ENCODE peak calls at places on chromosomes 3 and 15, in six cellular contexts. W, H, P, T, L and S are unnamed samples. For H3K4me1, the result is how much of the 10 kb centered on the place peaks cover.

GRCh38 chr3:146189519-146190173 is 28.7 kb upstream of the PLOD2 start:
- DNase-seq in W (no peak), H (peak), P (no peak), T (peak), L (peak), S (no peak)

GRCh38 chr15:48858401-48858800 is 19.5 kb upstream of the EID1 start:
- DNase-seq in W (no peak), H (no peak), P (no peak), T (no peak), L (no peak), S (no peak)

GRCh38 chr15:47437492-47437891 is 279.8 kb upstream of the SEMA6D start:
- DNase-seq in W (no peak), H (no peak), P (no peak), T (no peak), L (no peak), S (no peak)

GRCh38 chr15:78726870-78727551 is 84.3 kb downstream of the ADAMTS7 start:
- DNase-seq in W (peak), H (peak), P (no peak), T (no peak), L (peak), S (no peak)

GRCh38 chr15:71686221-71687050 is 123.9 kb upstream of the NR2E3 start:
- DNase-seq in W (no peak), H (no peak), P (no peak), T (no peak), L (no peak), S (no peak)

GRCh38 chr15:82572311-82572710 is 32.1 kb upstream of the RPS17 start:
- DNase-seq in W (no peak), H (no peak), P (no peak), T (no peak), L (peak), S (no peak)

GRCh38 chr3:194640829-194641228 is 7.6 kb upstream of the TMEM44 start:
- DNase-seq in W (no peak), H (no peak), P (no peak), T (peak), L (no peak), S (no peak)

GRCh38 chr3:58776231-58776630 is 109.7 kb upstream of the FAM3D start:
- DNase-seq in W (no peak), H (no peak), P (no peak), T (no peak), L (no peak), S (no peak)

GRCh38 chr3:132972333-132972732 is 65.9 kb upstream of the TMEM108 start:
- DNase-seq in W (no peak), H (no peak), P (no peak), T (no peak), L (no peak), S (no peak)

GRCh38 chr3:108489776-108490175 is 20.6 kb downstream of the MYH15 start:
- DNase-seq in W (no peak), H (peak), P (no peak), T (peak), L (peak), S (no peak)

GRCh38 chr15:75089781-75090734 is 66.7 kb downstream of the PPCDC start:
- DNase-seq in W (no peak), H (no peak), P (no peak), T (peak), L (peak), S (no peak)

GRCh38 chr3:28951773-28952556 is 328.9 kb upstream of the RBMS3 start:
- DNase-seq in W (no peak), H (no peak), P (no peak), T (no peak), L (no peak), S (no peak)

GRCh38 chr15:31528846-31529245 is 202.2 kb downstream of the KLF13 start:
- DNase-seq in W (no peak), H (no peak), P (no peak), T (no peak), L (no peak), S (no peak)

GRCh38 chr3:64443553-64444331 is 218.5 kb upstream of the PRICKLE2 start:
- DNase-seq in W (no peak), H (no peak), P (no peak), T (no peak), L (no peak), S (peak)

GRCh38 chr15:78306176-78306774 is 6.9 kb upstream of the SKIC8 start:
- DNase-seq in W (no peak), H (no peak), P (no peak), T (no peak), L (peak), S (no peak)

GRCh38 chr3:33006571-33007286 is 55.3 kb downstream of the CCR4 start:
- DNase-seq in W (no peak), H (no peak), P (no peak), T (no peak), L (no peak), S (no peak)

GRCh38 chr3:4666078-4666477 is 172.9 kb downstream of the ITPR1 start:
- DNase-seq in W (no peak), H (no peak), P (no peak), T (no peak), L (no peak), S (no peak)

DNA sequence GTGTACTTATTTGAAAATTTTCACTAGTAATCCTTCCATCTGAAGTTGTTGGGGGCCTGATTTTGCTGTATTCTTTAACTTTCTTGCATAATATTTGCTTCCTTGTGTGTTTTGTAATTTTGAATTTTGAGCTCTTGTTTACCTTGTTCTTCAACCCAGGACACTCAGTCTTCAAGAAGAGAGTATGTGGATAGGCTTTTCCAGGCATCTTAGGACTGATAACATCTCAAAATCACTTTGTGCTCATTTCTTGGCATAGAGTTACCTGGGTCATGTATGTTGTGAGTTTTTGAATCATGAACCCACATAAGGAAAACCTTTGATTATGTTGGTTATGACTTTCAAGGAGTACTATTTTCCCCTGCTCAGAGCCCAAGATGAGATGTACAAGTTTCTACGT is 13.4 kb downstream of the BTD start:
- DNase-seq in W (no peak), H (no peak), P (no peak), T (no peak), L (no peak), S (no peak)
- H3K27ac ChIP-seq in W (no peak), H (no peak), P (no peak), T (no peak), L (no peak), S (no peak)

DNA sequence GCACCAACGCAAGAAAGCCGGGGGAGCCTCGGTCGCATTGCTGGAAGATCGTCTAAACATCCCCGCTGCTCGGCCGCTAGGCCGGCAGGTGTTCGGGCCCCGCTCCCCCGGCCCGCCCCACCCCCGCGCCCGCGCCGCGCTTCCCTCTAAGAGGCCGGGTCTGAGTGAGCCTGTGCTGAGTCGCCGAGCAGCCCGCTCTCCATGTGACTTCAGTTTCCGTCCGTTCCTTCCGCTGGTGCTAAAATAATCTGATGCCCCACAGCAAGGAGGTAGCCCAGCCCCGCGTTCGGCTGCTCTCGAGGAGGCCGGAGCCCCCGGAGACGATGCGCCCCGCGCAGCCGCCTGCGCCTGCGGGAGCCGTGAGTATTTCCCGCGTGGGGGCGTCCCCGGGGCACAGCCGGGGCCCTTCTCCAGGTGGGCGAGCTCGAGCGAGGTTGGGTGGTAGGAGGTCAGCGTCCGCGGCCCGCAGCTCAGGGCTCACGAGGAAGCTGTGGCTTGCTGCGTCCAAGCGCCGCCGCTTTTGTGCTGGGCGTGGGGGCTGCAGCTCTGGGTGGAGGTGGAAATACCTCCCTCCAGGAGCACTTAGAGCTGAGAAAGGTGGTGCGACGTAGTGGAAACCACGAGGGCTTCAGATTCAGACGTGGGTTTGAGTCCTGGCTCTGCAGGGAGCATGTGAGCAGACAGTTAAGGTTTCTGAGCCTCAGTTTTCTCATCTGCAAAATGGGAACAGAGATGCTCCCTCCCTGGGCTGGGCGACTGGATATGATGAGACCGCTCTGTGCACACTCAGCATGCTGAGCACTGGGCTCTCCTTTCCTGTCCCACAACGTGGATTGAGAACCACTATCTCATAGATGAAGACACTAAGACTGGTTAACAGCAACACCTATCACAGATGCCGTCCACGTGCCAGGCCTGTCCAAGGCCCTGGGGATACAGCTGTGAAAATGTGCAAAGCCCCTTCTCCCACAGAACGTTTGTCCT is at the start of gene NRROS:
- DNase-seq in W (peak), H (no peak), P (peak), T (peak), L (peak), S (peak)
- H3K4me1 ChIP-seq in W (under half), H (under half), P (under half), T (under half), L (under half), S (under half)

GRCh38 chr15:35546581-35547381 is 816 bp upstream of the DPH6 start:
- DNase-seq in W (no peak), H (no peak), P (no peak), T (no peak), L (peak), S (no peak)

GRCh38 chr15:35548435-35548834 is 2.5 kb upstream of the DPH6 start:
- DNase-seq in W (no peak), H (no peak), P (no peak), T (no peak), L (no peak), S (no peak)

GRCh38 chr15:35547775-35548364 is 1.9 kb upstream of the DPH6 start:
- DNase-seq in W (no peak), H (no peak), P (no peak), T (no peak), L (no peak), S (no peak)

GRCh38 chr15:35545316-35545824 is 595 bp downstream of the DPH6 start:
- DNase-seq in W (peak), H (peak), P (no peak), T (peak), L (peak), S (no peak)

DNA sequence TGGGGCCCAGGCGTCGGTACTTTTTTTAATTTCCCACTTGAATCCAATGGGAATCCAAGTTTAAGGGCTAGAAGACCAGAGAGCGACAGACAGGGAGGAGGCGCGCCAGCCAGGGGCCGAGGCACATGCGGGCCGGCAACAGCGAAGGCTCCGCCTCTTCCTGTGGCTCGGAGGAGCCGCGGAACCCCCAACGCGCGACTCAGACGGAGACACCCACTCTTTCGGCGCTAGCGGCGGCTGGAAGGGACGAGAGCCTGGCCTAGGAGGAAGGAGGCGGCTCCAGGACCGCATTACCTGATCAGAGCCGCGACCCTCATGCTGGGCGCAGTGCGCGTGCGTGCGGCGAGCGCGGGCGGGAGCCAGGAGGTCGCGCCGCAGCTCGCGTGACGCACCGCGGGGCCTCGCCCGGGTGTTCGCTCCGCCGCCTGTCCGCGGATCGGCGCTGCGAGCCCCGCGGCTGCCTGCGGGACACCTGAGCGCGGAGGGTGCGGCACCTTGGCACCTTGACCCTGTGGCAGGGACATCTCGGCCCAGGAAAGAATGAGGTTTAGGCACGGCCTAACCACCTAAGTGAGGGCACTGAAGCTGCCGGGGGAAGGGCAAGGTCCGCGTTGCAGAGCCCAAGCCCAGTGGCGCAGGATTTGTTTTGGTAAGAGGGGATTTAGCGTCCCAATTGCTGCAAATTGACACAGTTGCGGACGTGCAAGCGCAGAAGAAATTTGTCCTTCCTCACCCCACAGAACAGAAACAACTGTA is at the start of gene DPH6:
- DNase-seq in W (peak), H (peak), P (peak), T (peak), L (peak), S (peak)
- TF ChIP-seq POLR2A in W (no peak), H (peak), P (peak), T (peak), L (peak), S (peak)

GRCh38 chr15:68795298-68795848 is 25.3 kb downstream of the ANP32A start:
- DNase-seq in W (peak), H (no peak), P (peak), T (peak), L (peak), S (peak)
- H3K27ac ChIP-seq in W (peak), H (no peak), P (peak), T (peak), L (no peak), S (peak)

GRCh38 chr3:14428087-14429067 is 26.0 kb downstream of the SLC6A6 start:
- DNase-seq in W (no peak), H (no peak), P (no peak), T (no peak), L (peak), S (no peak)
- H3K4me1 ChIP-seq in W (half or more), H (half or more), P (under half), T (under half), L (half or more), S (under half)

GRCh38 chr3:17743660-17743995 is 1.2 kb upstream of the TBC1D5 start:
- DNase-seq in W (no peak), H (no peak), P (no peak), T (no peak), L (no peak), S (no peak)

GRCh38 chr3:17741621-17742091 is 775 bp downstream of the TBC1D5 start:
- DNase-seq in W (no peak), H (no peak), P (no peak), T (no peak), L (peak), S (no peak)

GRCh38 chr3:17742092-17742836 is at the start of gene TBC1D5:
- DNase-seq in W (peak), H (peak), P (peak), T (peak), L (peak), S (peak)

GRCh38 chr3:17744693-17745092 is 2.3 kb upstream of the TBC1D5 start:
- DNase-seq in W (no peak), H (no peak), P (no peak), T (no peak), L (no peak), S (no peak)

DNA sequence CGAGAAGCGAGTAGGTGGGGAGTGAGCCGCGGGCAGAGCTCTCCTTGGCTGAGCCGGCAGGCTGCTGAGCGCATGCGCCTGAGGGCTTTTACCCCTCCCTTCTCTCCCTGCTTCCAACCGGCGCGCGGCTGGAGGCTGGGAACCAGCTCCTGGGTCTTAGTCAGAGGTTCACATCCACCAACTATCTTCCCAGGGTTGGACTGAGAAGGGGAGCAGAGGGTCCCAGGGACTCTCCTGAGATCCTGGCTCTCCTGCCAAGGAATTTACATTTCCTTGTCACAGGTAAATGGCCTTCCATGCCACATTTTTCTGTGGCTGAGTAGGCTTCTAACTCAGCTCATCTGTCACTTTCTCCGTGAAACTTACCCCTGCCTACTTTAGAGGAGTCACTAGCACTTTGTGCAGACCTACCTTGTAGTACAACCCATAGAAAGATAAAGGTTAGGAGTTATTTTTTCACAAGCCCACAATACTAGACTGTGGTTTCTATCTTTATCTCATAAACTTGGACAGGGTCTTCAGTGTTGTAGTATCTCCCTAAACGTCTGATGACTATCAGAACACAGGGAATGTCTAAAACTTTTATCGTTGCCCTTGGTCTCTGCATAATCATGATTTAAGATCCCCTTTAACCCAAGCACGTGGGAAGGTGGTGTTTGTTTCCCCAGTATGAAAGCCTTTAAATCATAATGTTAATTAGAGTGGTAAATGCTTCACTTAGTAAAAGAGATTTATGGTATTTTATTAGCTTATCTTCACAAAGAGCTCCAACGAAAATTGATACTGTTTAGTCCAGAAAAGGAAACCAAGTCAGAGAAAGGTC is 617 bp upstream of the TBC1D5 start:
- DNase-seq in W (peak), H (peak), P (no peak), T (peak), L (no peak), S (no peak)
- TF ChIP-seq POLR2A in W (no peak), H (peak), P (no peak), T (peak), L (no peak), S (no peak)

GRCh38 chr15:39127925-39128617 is 452.8 kb upstream of the THBS1 start:
- DNase-seq in W (no peak), H (peak), P (no peak), T (peak), L (peak), S (no peak)
- H3K27ac ChIP-seq in W (peak), H (peak), P (peak), T (peak), L (peak), S (peak)

DNA sequence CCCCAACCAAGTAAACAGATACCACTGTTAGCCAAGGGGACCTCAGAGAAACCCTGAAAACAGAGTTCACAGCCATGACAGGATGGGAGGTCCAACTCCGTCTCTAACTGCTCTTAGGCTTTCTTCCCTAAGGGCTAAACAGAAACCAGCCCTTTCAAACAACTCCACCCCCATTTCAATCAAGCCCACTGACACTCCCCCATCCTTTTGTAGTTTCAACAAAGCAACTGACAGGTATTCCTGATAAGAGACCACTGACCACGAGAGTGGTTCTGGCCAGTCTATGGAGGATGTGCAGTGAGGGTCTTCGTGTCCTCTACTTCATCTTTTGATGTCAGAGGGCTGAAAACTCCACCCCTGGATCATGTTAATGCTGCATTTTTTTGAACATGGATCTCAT is 222.7 kb downstream of the OSBPL10 start:
- DNase-seq in W (no peak), H (no peak), P (no peak), T (no peak), L (no peak), S (no peak)
- H3K4me1 ChIP-seq in W (under half), H (under half), P (under half), T (under half), L (under half), S (under half)

GRCh38 chr3:57597240-57597972 is at the start of gene ARF4:
- DNase-seq in W (peak), H (peak), P (peak), T (peak), L (peak), S (peak)
- TF ChIP-seq POLR2A in W (no peak), H (peak), P (peak), T (peak), L (peak), S (peak)

GRCh38 chr15:63442080-63442479 is 60.4 kb upstream of the CA12 start:
- DNase-seq in W (no peak), H (no peak), P (no peak), T (no peak), L (no peak), S (no peak)
- H3K27ac ChIP-seq in W (no peak), H (no peak), P (no peak), T (no peak), L (no peak), S (no peak)